ENCODE peak calls at places on chromosomes 11 and 22, in five cellular contexts. W is H1, O is GM12878, K is K562, Y is HepG2. Q is an unnamed sample.

GRCh38 chr11:43278302-43278956 is 33.4 kb upstream of the API5 start:
- DNase-seq in W (peak), O (no peak), K (peak), Y (peak), Q (peak)

GRCh38 chr11:96257972-96258951 is 84.7 kb downstream of the MAML2 start:
- DNase-seq in W (no peak), O (no peak), K (no peak), Y (no peak), Q (no peak)

GRCh38 chr11:8293171-8293570 is 29.5 kb upstream of the LMO1 start:
- DNase-seq in W (peak), O (no peak), K (no peak), Y (no peak), Q (no peak)

GRCh38 chr22:20498913-20499312 is 3.3 kb upstream of the KLHL22 start:
- DNase-seq in W (no peak), O (no peak), K (no peak), Y (no peak), Q (no peak)

GRCh38 chr11:71140206-71140919 is 112.0 kb downstream of the SHANK2 start:
- DNase-seq in W (no peak), O (no peak), K (no peak), Y (no peak), Q (no peak)

GRCh38 chr11:10255388-10256125 is 38.5 kb downstream of the SBF2 start:
- DNase-seq in W (no peak), O (no peak), K (no peak), Y (no peak), Q (no peak)

GRCh38 chr11:65920035-65920802 is 993 bp downstream of the DRAP1 start:
- DNase-seq in W (no peak), O (no peak), K (no peak), Y (no peak), Q (no peak)

GRCh38 chr11:96464695-96465307 is 75.0 kb downstream of the JRKL start:
- DNase-seq in W (no peak), O (peak), K (peak), Y (peak), Q (peak)

GRCh38 chr22:39234867-39235687 is 9.7 kb downstream of the PDGFB start:
- DNase-seq in W (no peak), O (no peak), K (no peak), Y (no peak), Q (no peak)

GRCh38 chr11:46006418-46007070 is 84.1 kb downstream of the LARGE2 start:
- DNase-seq in W (no peak), O (peak), K (peak), Y (peak), Q (peak)

GRCh38 chr11:3841426-3842304 is 906 bp upstream of the RHOG start:
- DNase-seq in W (no peak), O (peak), K (peak), Y (peak), Q (peak)

GRCh38 chr22:27100323-27100722 is 442.9 kb downstream of the MIAT start:
- DNase-seq in W (peak), O (no peak), K (no peak), Y (no peak), Q (no peak)

DNA sequence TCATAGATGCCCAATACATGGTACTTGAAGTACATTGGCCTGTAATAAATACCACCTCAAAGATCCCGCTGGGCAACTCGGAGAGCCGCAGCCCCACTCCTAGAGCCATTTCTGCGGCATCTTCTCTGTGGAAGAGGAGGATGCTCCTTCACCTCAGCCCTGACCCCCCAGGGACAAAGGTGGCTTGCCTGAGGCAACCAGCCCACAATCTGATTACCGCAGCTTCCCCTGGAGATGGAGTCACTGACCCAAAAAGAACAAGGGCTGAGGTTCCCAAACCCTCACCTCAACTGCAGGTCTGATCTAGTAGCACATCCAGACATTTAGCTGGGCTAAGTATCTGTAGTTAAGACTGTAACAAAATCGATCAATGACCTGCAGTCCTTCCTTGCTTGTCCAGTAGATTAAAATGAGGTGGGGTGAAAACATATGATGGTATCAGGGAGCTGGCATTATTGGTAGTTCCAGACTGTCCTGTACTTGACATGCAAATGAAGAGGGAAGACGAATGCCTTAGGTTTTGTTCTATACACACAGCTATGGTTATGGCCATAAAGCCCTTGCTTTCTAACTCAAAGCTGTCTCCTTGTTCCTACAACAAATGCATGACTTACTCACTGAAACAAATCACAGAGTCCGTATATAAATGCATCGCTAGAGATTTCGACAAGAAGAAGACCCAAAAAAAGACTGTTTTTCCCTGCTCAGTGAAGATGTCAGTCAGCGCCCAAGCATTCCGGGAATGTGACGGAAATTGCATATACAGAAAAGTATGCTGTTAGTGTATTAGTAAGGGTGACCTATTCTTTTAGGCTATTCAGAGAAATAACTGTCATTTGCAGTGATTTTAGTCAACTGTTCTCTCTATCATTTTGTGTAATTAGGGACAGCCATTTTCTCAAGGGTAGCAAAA is 33.7 kb downstream of the C11orf71 start:
- DNase-seq in W (no peak), O (no peak), K (no peak), Y (no peak), Q (no peak)
- H3K4me3 ChIP-seq in W (no peak), O (no peak), K (no peak), Y (no peak), Q (no peak)

GRCh38 chr22:49761836-49762235 is 65.8 kb downstream of the BRD1 start:
- DNase-seq in W (no peak), O (no peak), K (no peak), Y (no peak), Q (no peak)

GRCh38 chr22:49763138-49763537 is 64.5 kb downstream of the BRD1 start:
- DNase-seq in W (no peak), O (no peak), K (no peak), Y (no peak), Q (no peak)

GRCh38 chr22:49763696-49764095 is 64.0 kb downstream of the BRD1 start:
- DNase-seq in W (no peak), O (no peak), K (no peak), Y (no peak), Q (no peak)

GRCh38 chr22:49760630-49761571 is 66.8 kb downstream of the BRD1 start:
- DNase-seq in W (no peak), O (peak), K (no peak), Y (no peak), Q (no peak)

DNA sequence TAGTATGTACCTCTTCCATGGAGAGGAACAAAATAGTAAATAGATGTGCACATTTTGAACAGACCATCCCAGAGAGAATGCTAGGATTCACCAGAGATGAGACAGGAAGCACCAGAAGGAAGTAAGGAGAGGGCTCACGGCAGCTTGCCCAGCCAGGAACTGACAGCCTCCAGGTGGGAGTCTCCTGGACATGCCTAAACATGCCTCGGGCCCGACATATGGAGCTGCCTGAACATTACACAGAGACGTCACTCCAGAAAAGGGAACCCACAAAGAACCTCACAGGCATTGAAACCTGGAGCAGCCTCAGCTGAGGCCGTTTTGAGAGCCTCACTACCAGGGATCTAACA is 67.4 kb downstream of the BRD1 start:
- DNase-seq in W (no peak), O (peak), K (no peak), Y (no peak), Q (no peak)
- TF ChIP-seq SP1 in W (no peak), O (no peak), K (no peak), Y (no peak), Q (no peak)

GRCh38 chr11:2122907-2123627 is 16.1 kb downstream of the IGF2 start:
- DNase-seq in W (peak), O (no peak), K (no peak), Y (peak), Q (no peak)
- TF ChIP-seq CTCF in W (no peak), O (no peak), K (peak), Y (peak), Q (peak)

GRCh38 chr11:1450344-1450875 is 36.2 kb downstream of the MOB2 start:
- DNase-seq in W (no peak), O (no peak), K (no peak), Y (no peak), Q (no peak)
- H3K4me3 ChIP-seq in W (no peak), O (no peak), K (no peak), Y (no peak), Q (no peak)

DNA sequence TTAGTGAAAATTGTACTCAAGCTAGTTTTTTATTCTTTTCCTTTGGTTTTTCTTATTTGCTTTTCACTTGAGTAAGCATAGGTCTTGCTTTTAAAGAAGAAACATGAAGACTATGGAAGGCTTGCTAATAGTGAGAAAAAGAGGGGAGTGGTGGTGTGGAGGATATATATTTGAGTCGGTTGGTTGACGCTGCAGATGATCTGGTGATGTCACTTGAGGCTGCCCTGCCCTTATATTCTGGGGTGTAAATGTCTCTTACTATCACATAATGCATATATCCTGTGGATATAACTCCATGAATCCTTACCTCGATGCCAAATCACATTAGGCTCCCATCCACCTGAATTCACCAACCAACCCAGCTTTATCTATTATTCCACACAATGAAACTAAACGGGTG is 2.9 kb downstream of the GRIA4 start:
- DNase-seq in W (no peak), O (no peak), K (no peak), Y (no peak), Q (no peak)
- TF ChIP-seq SP1 in W (no peak), O (no peak), K (no peak), Y (no peak), Q (no peak)

DNA sequence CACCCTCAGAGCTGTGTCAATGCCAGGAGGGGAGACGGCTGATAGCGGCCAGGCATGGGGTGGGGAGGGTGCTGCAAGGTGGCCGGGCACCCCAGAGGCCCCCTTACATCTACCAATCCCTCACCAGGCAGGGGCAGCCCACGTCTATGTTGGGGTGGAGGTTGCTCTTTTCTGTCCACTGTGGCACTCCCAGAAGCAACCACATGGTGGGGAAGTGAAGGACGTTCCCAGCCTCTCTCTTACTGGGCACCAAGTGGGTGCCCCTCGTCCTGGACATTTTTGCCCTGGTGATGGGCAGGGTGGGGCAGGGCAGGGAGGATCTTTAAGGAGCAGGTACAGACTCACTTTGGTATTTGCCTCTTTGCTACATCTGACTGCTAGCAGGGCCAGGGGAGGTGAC is 47.5 kb downstream of the NECTIN1 start:
- DNase-seq in W (no peak), O (no peak), K (no peak), Y (no peak), Q (no peak)
- TF ChIP-seq CTCF in W (peak), O (no peak), K (no peak), Y (peak), Q (no peak)

Q was measured in HCT116.